ENCODE peak calls at places on chromosomes 11 and 22, in five cellular contexts. K, G, E, W and P are unnamed samples.

GRCh38 chr11:72762641-72763304 is 10.6 kb upstream of the ARAP1 start:
- DNase-seq in K (no peak), G (no peak), E (no peak), W (no peak), P (no peak)

GRCh38 chr11:64916040-64916847 is 765 bp downstream of the ATG2A start:
- DNase-seq in K (peak; percentile 69), G (peak; percentile 46), E (peak; percentile 78), W (peak; percentile 60), P (peak; percentile 63)

GRCh38 chr11:130431806-130432205 is 3.4 kb upstream of the ADAMTS8 start:
- DNase-seq in K (peak; percentile 49), G (no peak), E (no peak), W (no peak), P (peak; percentile 68)

GRCh38 chr22:30308518-30309230 is 18.1 kb downstream of the TBC1D10A start:
- DNase-seq in K (no peak), G (no peak), E (no peak), W (peak; percentile 48), P (peak; percentile 72)

GRCh38 chr22:48793949-48794348 is 1033.7 kb downstream of the BRD1 start:
- DNase-seq in K (no peak), G (no peak), E (no peak), W (no peak), P (no peak)

GRCh38 chr11:122850076-122850631 is 11.9 kb downstream of the CRTAM start:
- DNase-seq in K (peak; percentile 42), G (no peak), E (no peak), W (no peak), P (no peak)

GRCh38 chr11:66184728-66185127 is 83.7 kb upstream of the RAB1B start:
- DNase-seq in K (no peak), G (no peak), E (no peak), W (no peak), P (no peak)

GRCh38 chr11:2870955-2871720 is 14.4 kb downstream of the CDKN1C start:
- DNase-seq in K (no peak), G (no peak), E (no peak), W (no peak), P (no peak)

GRCh38 chr11:19232910-19233503 is 7.7 kb downstream of the E2F8 start:
- DNase-seq in K (peak; percentile 80), G (no peak), E (no peak), W (no peak), P (peak; percentile 74)

GRCh38 chr11:79663012-79663411 is 222.2 kb upstream of the TENM4 start:
- DNase-seq in K (no peak), G (no peak), E (no peak), W (no peak), P (no peak)

GRCh38 chr22:50613291-50613981 is 12.8 kb downstream of the MAPK8IP2 start:
- DNase-seq in K (peak; percentile 33), G (no peak), E (peak; percentile 92), W (no peak), P (peak; percentile 24)

GRCh38 chr11:34565417-34566208 is 52.0 kb upstream of the ELF5 start:
- DNase-seq in K (no peak), G (no peak), E (no peak), W (no peak), P (no peak)

GRCh38 chr11:20156876-20157613 is 3.2 kb downstream of the DBX1 start:
- DNase-seq in K (no peak), G (peak; percentile 13), E (no peak), W (no peak), P (no peak)

GRCh38 chr11:126115253-126115540 is 52.5 kb upstream of the CDON start:
- DNase-seq in K (peak; percentile 71), G (peak; percentile 57), E (peak; percentile 83), W (no peak), P (peak; percentile 58)

GRCh38 chr11:123382555-123383074 is 47.5 kb upstream of the GRAMD1B start:
- DNase-seq in K (no peak), G (no peak), E (no peak), W (no peak), P (no peak)

GRCh38 chr22:29727248-29727551 is 7.4 kb downstream of the CABP7 start:
- DNase-seq in K (peak; percentile 51), G (peak; percentile 58), E (peak; percentile 71), W (peak; percentile 28), P (peak; percentile 21)

GRCh38 chr11:114088836-114089235 is 29.3 kb downstream of the ZBTB16 start:
- DNase-seq in K (no peak), G (no peak), E (no peak), W (peak; percentile 19), P (no peak)

GRCh38 chr11:91396243-91397133 is 828.1 kb upstream of the FAT3 start:
- DNase-seq in K (no peak), G (no peak), E (no peak), W (no peak), P (no peak)

GRCh38 chr11:12765428-12765827 is 91.2 kb downstream of the TEAD1 start:
- DNase-seq in K (no peak), G (no peak), E (no peak), W (no peak), P (peak; percentile 60)

GRCh38 chr11:134724779-134725140 is 312.7 kb upstream of the B3GAT1 start:
- DNase-seq in K (no peak), G (no peak), E (no peak), W (no peak), P (no peak)

GRCh38 chr11:35470616-35471015 is 51.3 kb upstream of the SLC1A2 start:
- DNase-seq in K (no peak), G (no peak), E (no peak), W (no peak), P (no peak)

GRCh38 chr11:35621620-35622019 is 3.4 kb downstream of the FJX1 start:
- DNase-seq in K (peak; percentile 29), G (no peak), E (no peak), W (no peak), P (no peak)

GRCh38 chr11:23903044-23903704 is 593.7 kb upstream of the LUZP2 start:
- DNase-seq in K (peak; percentile 86), G (no peak), E (no peak), W (no peak), P (peak; percentile 80)

GRCh38 chr22:39175127-39176066 is 22.9 kb upstream of the CBX7 start:
- DNase-seq in K (no peak), G (no peak), E (no peak), W (peak; percentile 25), P (no peak)

GRCh38 chr22:17954200-17954859 is 70.0 kb downstream of the MICAL3 start:
- DNase-seq in K (no peak), G (no peak), E (no peak), W (no peak), P (no peak)
- H3K4me3 ChIP-seq in K (no peak overlapping the region), G (no peak overlapping the region), E (no peak overlapping the region), W (no peak overlapping the region), P (no peak overlapping the region)

GRCh38 chr11:39365809-39366436 is 2093.5 kb downstream of the LRRC4C start:
- DNase-seq in K (peak; percentile 2), G (no peak), E (no peak), W (no peak), P (no peak)
- TF ChIP-seq CTCF in K (no peak), G (no peak), E (no peak), W (no peak), P (no peak)

GRCh38 chr11:111443032-111443431 is 64.0 kb upstream of the POU2AF1 start:
- DNase-seq in K (no peak), G (no peak), E (no peak), W (no peak), P (no peak)

GRCh38 chr11:111445586-111445985 is 66.5 kb upstream of the POU2AF1 start:
- DNase-seq in K (no peak), G (no peak), E (no peak), W (no peak), P (peak; percentile 8)

GRCh38 chr11:111441443-111441842 is 62.4 kb upstream of the POU2AF1 start:
- DNase-seq in K (no peak), G (no peak), E (no peak), W (peak; percentile 82), P (peak; percentile 42)

GRCh38 chr11:111444040-111444439 is 65.0 kb upstream of the POU2AF1 start:
- DNase-seq in K (no peak), G (no peak), E (no peak), W (no peak), P (no peak)

GRCh38 chr11:111443640-111444039 is 64.6 kb upstream of the POU2AF1 start:
- DNase-seq in K (no peak), G (no peak), E (no peak), W (no peak), P (no peak)
- H3K4me3 ChIP-seq in K (no peak overlapping the region), G (no peak overlapping the region), E (no peak overlapping the region), W (no peak overlapping the region), P (no peak overlapping the region)

GRCh38 chr22:23984430-23984829 is 4.5 kb downstream of the GSTT2 start:
- DNase-seq in K (peak; percentile 26), G (no peak), E (peak; percentile 42), W (no peak), P (no peak)
- TF ChIP-seq CTCF in K (no peak), G (peak; percentile 80), E (peak; percentile 68), W (peak; percentile 38), P (peak; percentile 60)

GRCh38 chr11:101523634-101524260 is 60.1 kb downstream of the TRPC6 start:
- DNase-seq in K (no peak), G (no peak), E (no peak), W (no peak), P (no peak)
- H3K4me3 ChIP-seq in K (no peak overlapping the region), G (no peak overlapping the region), E (no peak overlapping the region), W (no peak overlapping the region), P (no peak overlapping the region)

GRCh38 chr11:131671764-131672163 is 301.3 kb downstream of the NTM start:
- DNase-seq in K (no peak), G (no peak), E (no peak), W (no peak), P (no peak)
- TF ChIP-seq CTCF in K (no peak), G (no peak), E (no peak), W (no peak), P (no peak)

GRCh38 chr11:60783141-60783484 is 2.0 kb upstream of the MS4A10 start:
- DNase-seq in K (no peak), G (no peak), E (peak; percentile 25), W (no peak), P (no peak)

GRCh38 chr11:60785136-60785535 is at the start of gene MS4A10:
- DNase-seq in K (no peak), G (no peak), E (peak; percentile 27), W (no peak), P (no peak)

GRCh38 chr11:60785806-60786361 is 751 bp downstream of the MS4A10 start:
- DNase-seq in K (peak; percentile 29), G (no peak), E (peak; percentile 35), W (no peak), P (peak; percentile 8)

GRCh38 chr11:60782393-60783140 is 2.6 kb upstream of the MS4A10 start:
- DNase-seq in K (no peak), G (no peak), E (no peak), W (no peak), P (no peak)

GRCh38 chr11:60783911-60784310 is 1.2 kb upstream of the MS4A10 start:
- DNase-seq in K (no peak), G (no peak), E (peak; percentile 25), W (no peak), P (no peak)
- H3K4me3 ChIP-seq in K (no peak overlapping the region), G (no peak overlapping the region), E (no peak overlapping the region), W (no peak overlapping the region), P (no peak overlapping the region)

GRCh38 chr22:20230777-20231420 is 37.2 kb downstream of the RTN4R start:
- DNase-seq in K (no peak), G (no peak), E (no peak), W (no peak), P (no peak)
- TF ChIP-seq CTCF in K (no peak), G (no peak), E (no peak), W (no peak), P (no peak)